ENCODE peak calls at places on chromosome 16, in eight cellular contexts. N is HCT116, C is upper lobe of left lung, S is right lobe of liver, V is HepG2, J is A549, D is gastrocnemius medialis, P is K562. T is an unnamed sample.
A peak's percentile ranks its signal among the peaks of the same experiment; 100 is the strongest.

GRCh38 chr16:79627092-79627491 is 26.6 kb upstream of the MAF start:
- ATAC-seq in D (no peak), S (no peak), J (no peak), C (no peak), P (no peak), V (no peak), N (no peak), T (no peak)

GRCh38 chr16:69345923-69346322 is 5.7 kb downstream of the TMED6 start:
- ATAC-seq in N (no peak), J (no peak), P (no peak), D (no peak), S (no peak), C (no peak), V (no peak), T (no peak)

GRCh38 chr16:54431041-54431996 is 144.7 kb upstream of the IRX3 start:
- ATAC-seq in V (no peak), N (no peak), C (no peak), P (no peak), D (no peak), S (peak; percentile 11), J (no peak), T (no peak)

GRCh38 chr16:81767987-81768592 is 11.0 kb upstream of the PLCG2 start:
- ATAC-seq in V (peak; percentile 87), P (no peak), N (no peak), C (no peak), S (peak; percentile 87), J (peak; percentile 54), D (no peak), T (no peak)

GRCh38 chr16:12791340-12791739 is 12.3 kb downstream of the CPPED1 start:
- ATAC-seq in C (no peak), P (no peak), D (no peak), S (no peak), V (no peak), N (no peak), J (no peak), T (no peak)

GRCh38 chr16:15960124-15960971 is 10.9 kb downstream of the ABCC1 start:
- ATAC-seq in S (no peak), P (no peak), C (no peak), J (no peak), D (no peak), V (no peak), N (no peak), T (no peak)

GRCh38 chr16:68400083-68400923 is 48.0 kb downstream of the SMPD3 start:
- ATAC-seq in C (no peak), P (no peak), D (no peak), J (no peak), N (no peak), S (no peak), V (no peak), T (no peak)

GRCh38 chr16:19689342-19689741 is 28.7 kb downstream of the KNOP1 start:
- ATAC-seq in D (no peak), S (no peak), V (no peak), P (no peak), N (no peak), J (no peak), C (no peak), T (no peak)

GRCh38 chr16:30922960-30923535 is 324 bp upstream of the FBXL19 start:
- ATAC-seq in D (peak; percentile 79), S (peak; percentile 77), N (peak; percentile 76), J (peak; percentile 78), P (peak; percentile 87), V (peak; percentile 84), C (peak; percentile 92), T (peak; percentile 86)

GRCh38 chr16:16143038-16143763 is 80.1 kb downstream of the ABCC6 start:
- ATAC-seq in V (peak; percentile 28), S (peak; percentile 36), P (peak; percentile 86), N (peak; percentile 73), D (no peak), C (no peak), J (peak; percentile 55), T (no peak)

GRCh38 chr16:9645911-9646310 is 536.3 kb downstream of the GRIN2A start:
- ATAC-seq in D (no peak), P (no peak), N (no peak), V (no peak), S (no peak), C (no peak), J (no peak), T (no peak)

GRCh38 chr16:28291651-28292626 is at the start of gene SBK1:
- ATAC-seq in V (peak; percentile 72), P (peak; percentile 98), S (peak; percentile 97), J (peak; percentile 84), C (peak; percentile 92), D (peak; percentile 86), N (peak; percentile 94), T (peak; percentile 95)
- TF ChIP-seq POLR2A in V (no peak), P (no peak), S (no peak), J (no peak), C (no peak), D (peak; percentile 41), N (peak; percentile 49), T (no peak)

GRCh38 chr16:11511328-11511727 is 75.4 kb downstream of the LITAF start:
- ATAC-seq in D (no peak), P (no peak), V (no peak), S (no peak), N (no peak), J (no peak), C (no peak), T (no peak)
- H3K4me1 ChIP-seq in D (no peaks in the 10 kb centered on the region), P (no peaks in the 10 kb centered on the region), V (peaks cover 19% of the 10 kb centered on the region), S (no peaks in the 10 kb centered on the region), N (peaks cover 4% of the 10 kb centered on the region), J (no peaks in the 10 kb centered on the region), C (no peaks in the 10 kb centered on the region), T (no peaks in the 10 kb centered on the region)

GRCh38 chr16:23893976-23894375 is 58.2 kb downstream of the PRKCB start:
- ATAC-seq in S (no peak), J (no peak), N (no peak), V (no peak), D (no peak), C (no peak), P (peak; percentile 18), T (no peak)

GRCh38 chr16:23899869-23900268 is 64.1 kb downstream of the PRKCB start:
- ATAC-seq in D (no peak), S (no peak), C (no peak), V (no peak), N (no peak), J (no peak), P (no peak), T (no peak)

GRCh38 chr16:23896832-23897821 is 61.3 kb downstream of the PRKCB start:
- ATAC-seq in C (no peak), D (no peak), V (no peak), S (peak; percentile 28), J (no peak), P (no peak), N (no peak), T (no peak)

GRCh38 chr16:23898682-23899430 is 63.1 kb downstream of the PRKCB start:
- ATAC-seq in V (no peak), N (no peak), C (no peak), P (no peak), D (no peak), J (no peak), S (no peak), T (no peak)

DNA sequence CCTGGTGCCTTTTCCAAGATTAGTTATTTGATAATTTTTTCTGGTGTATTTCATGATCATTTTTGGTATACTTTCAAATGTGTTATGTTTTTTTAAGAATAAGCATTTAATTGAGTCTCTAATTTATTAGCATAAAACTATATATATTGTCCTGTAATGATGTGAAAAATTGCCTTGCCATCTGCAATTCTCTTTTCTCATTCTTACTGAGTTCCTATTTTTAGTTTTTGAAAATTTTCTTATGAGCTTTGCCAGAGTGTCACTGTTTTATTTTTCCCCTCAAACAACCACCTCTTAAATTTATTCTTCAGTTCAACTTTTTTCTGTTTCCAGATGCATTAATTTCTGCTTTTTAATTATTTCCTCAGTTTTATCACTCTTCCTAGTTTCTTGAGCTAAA is 59.3 kb downstream of the PRKCB start:
- ATAC-seq in S (no peak), C (no peak), J (no peak), V (no peak), N (no peak), P (no peak), D (no peak), T (no peak)
- H3K27ac ChIP-seq in S (no peak overlapping the region), C (no peak overlapping the region), J (no peak overlapping the region), V (no peak overlapping the region), N (no peak overlapping the region), P (peak overlapping the region; percentile 4), D (no peak overlapping the region), T (no peak overlapping the region)

GRCh38 chr16:26987631-26988030 is 79.1 kb upstream of the C16orf82 start:
- ATAC-seq in P (no peak), V (no peak), S (no peak), N (no peak), D (no peak), J (no peak), C (no peak), T (no peak)
- TF ChIP-seq POLR2A in P (no peak), V (no peak), S (no peak), N (no peak), D (no peak), J (no peak), C (no peak), T (no peak)

DNA sequence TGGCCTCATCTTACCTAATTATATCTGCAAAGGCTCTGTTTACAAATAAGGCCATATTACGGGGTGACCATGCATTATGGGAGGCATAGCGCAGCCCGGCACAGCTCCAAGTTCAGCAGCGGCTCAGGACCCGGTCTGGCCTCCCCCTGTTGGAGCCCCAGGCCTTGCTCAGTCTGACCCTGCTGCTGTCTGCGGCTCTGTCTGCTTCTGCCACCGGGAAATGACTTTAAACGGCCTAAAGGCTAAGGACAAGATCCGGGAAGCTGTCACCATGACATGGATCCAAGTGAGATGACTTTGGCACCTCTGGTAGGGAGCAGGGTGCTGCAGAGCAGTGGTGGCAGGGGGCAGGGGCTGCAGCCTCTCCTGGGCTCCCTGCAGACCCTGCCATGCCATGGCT is 140.6 kb upstream of the GSE1 start:
- ATAC-seq in N (peak; percentile 4), V (peak; percentile 21), D (no peak), P (peak; percentile 13), S (no peak), J (no peak), C (no peak), T (no peak)
- H3K4me1 ChIP-seq in N (peaks cover 17% of the 10 kb centered on the region), V (peaks cover 22% of the 10 kb centered on the region), D (peaks cover 9% of the 10 kb centered on the region), P (peaks cover 16% of the 10 kb centered on the region), S (no peaks in the 10 kb centered on the region), J (no peaks in the 10 kb centered on the region), C (peaks cover 4% of the 10 kb centered on the region), T (no peaks in the 10 kb centered on the region)

T was measured in gastroesophageal sphincter.